ENCODE peak calls at places on chromosomes 1 and 21, in eight cellular contexts. One of them, this sample, is unnamed.

GRCh38 chr21:33317226-33317625 is 7.5 kb upstream of the IFNAR1 start:
- DNase-seq in right lobe of liver: no peak
- DNase-seq in tibial nerve: no peak
- DNase-seq in neuronal stem cell: no peak
- DNase-seq in AG04450: no peak
- DNase-seq in left lung: no peak
- DNase-seq in tibial artery: no peak
- DNase-seq in cardiac muscle cell: no peak
- DNase-seq in this sample: no peak

GRCh38 chr1:100955322-100955721 is 59.4 kb downstream of the SLC30A7 start:
- DNase-seq in right lobe of liver: no peak
- DNase-seq in tibial nerve: no peak
- DNase-seq in neuronal stem cell: peak; percentile 46
- DNase-seq in AG04450: peak; percentile 66
- DNase-seq in left lung: no peak
- DNase-seq in tibial artery: no peak
- DNase-seq in cardiac muscle cell: no peak
- DNase-seq in this sample: no peak

GRCh38 chr1:116409751-116410182 is 36.7 kb downstream of the ATP1A1 start:
- DNase-seq in right lobe of liver: no peak
- DNase-seq in tibial nerve: no peak
- DNase-seq in neuronal stem cell: no peak
- DNase-seq in AG04450: no peak
- DNase-seq in left lung: no peak
- DNase-seq in tibial artery: no peak
- DNase-seq in cardiac muscle cell: no peak
- DNase-seq in this sample: no peak

GRCh38 chr1:87953109-87953508 is 624.4 kb downstream of the LMO4 start:
- DNase-seq in right lobe of liver: no peak
- DNase-seq in tibial nerve: no peak
- DNase-seq in neuronal stem cell: no peak
- DNase-seq in AG04450: no peak
- DNase-seq in left lung: no peak
- DNase-seq in tibial artery: no peak
- DNase-seq in cardiac muscle cell: no peak
- DNase-seq in this sample: no peak

GRCh38 chr1:244160455-244161020 is 109.5 kb downstream of the ZBTB18 start:
- DNase-seq in right lobe of liver: no peak
- DNase-seq in tibial nerve: no peak
- DNase-seq in neuronal stem cell: no peak
- DNase-seq in AG04450: no peak
- DNase-seq in left lung: no peak
- DNase-seq in tibial artery: no peak
- DNase-seq in cardiac muscle cell: no peak
- DNase-seq in this sample: no peak

GRCh38 chr1:201665036-201665435 is 126.1 kb downstream of the NAV1 start:
- DNase-seq in right lobe of liver: no peak
- DNase-seq in tibial nerve: no peak
- DNase-seq in neuronal stem cell: no peak
- DNase-seq in AG04450: no peak
- DNase-seq in left lung: no peak
- DNase-seq in tibial artery: no peak
- DNase-seq in cardiac muscle cell: no peak
- DNase-seq in this sample: no peak

GRCh38 chr1:226355679-226356583 is 47.0 kb upstream of the LIN9 start:
- DNase-seq in right lobe of liver: no peak
- DNase-seq in tibial nerve: no peak
- DNase-seq in neuronal stem cell: no peak
- DNase-seq in AG04450: no peak
- DNase-seq in left lung: no peak
- DNase-seq in tibial artery: no peak
- DNase-seq in cardiac muscle cell: peak; percentile 91
- DNase-seq in this sample: no peak

GRCh38 chr21:44939532-44940115 is at the start of gene SLX9:
- DNase-seq in right lobe of liver: peak; percentile 81
- DNase-seq in tibial nerve: no peak
- DNase-seq in neuronal stem cell: peak; percentile 78
- DNase-seq in AG04450: peak; percentile 47
- DNase-seq in left lung: peak; percentile 93
- DNase-seq in tibial artery: peak; percentile 81
- DNase-seq in cardiac muscle cell: peak; percentile 89
- DNase-seq in this sample: peak; percentile 92

GRCh38 chr1:235918032-235918431 is 51.3 kb upstream of the LYST start:
- DNase-seq in right lobe of liver: no peak
- DNase-seq in tibial nerve: no peak
- DNase-seq in neuronal stem cell: no peak
- DNase-seq in AG04450: no peak
- DNase-seq in left lung: no peak
- DNase-seq in tibial artery: no peak
- DNase-seq in cardiac muscle cell: no peak
- DNase-seq in this sample: no peak

GRCh38 chr1:192713921-192714320 is 78.0 kb downstream of the RGS13 start:
- DNase-seq in right lobe of liver: no peak
- DNase-seq in tibial nerve: no peak
- DNase-seq in neuronal stem cell: no peak
- DNase-seq in AG04450: no peak
- DNase-seq in left lung: no peak
- DNase-seq in tibial artery: no peak
- DNase-seq in cardiac muscle cell: no peak
- DNase-seq in this sample: no peak

GRCh38 chr1:241401156-241401555 is 44.2 kb upstream of the RGS7 start:
- DNase-seq in right lobe of liver: no peak
- DNase-seq in tibial nerve: no peak
- DNase-seq in neuronal stem cell: no peak
- DNase-seq in AG04450: no peak
- DNase-seq in left lung: no peak
- DNase-seq in tibial artery: no peak
- DNase-seq in cardiac muscle cell: no peak
- DNase-seq in this sample: no peak

GRCh38 chr21:39326607-39327307 is 13.3 kb upstream of the BRWD1 start:
- DNase-seq in right lobe of liver: no peak
- DNase-seq in tibial nerve: no peak
- DNase-seq in neuronal stem cell: no peak
- DNase-seq in AG04450: no peak
- DNase-seq in left lung: no peak
- DNase-seq in tibial artery: no peak
- DNase-seq in cardiac muscle cell: no peak
- DNase-seq in this sample: no peak

GRCh38 chr1:31627301-31627929 is 9.9 kb downstream of the HCRTR1 start:
- DNase-seq in right lobe of liver: no peak
- DNase-seq in tibial nerve: no peak
- DNase-seq in neuronal stem cell: no peak
- DNase-seq in AG04450: no peak
- DNase-seq in left lung: peak; percentile 84
- DNase-seq in tibial artery: peak; percentile 88
- DNase-seq in cardiac muscle cell: no peak
- DNase-seq in this sample: peak; percentile 76

GRCh38 chr1:156492013-156492590 is 8.5 kb downstream of the MEF2D start:
- DNase-seq in right lobe of liver: no peak
- DNase-seq in tibial nerve: no peak
- DNase-seq in neuronal stem cell: no peak
- DNase-seq in AG04450: no peak
- DNase-seq in left lung: no peak
- DNase-seq in tibial artery: no peak
- DNase-seq in cardiac muscle cell: no peak
- DNase-seq in this sample: no peak

GRCh38 chr1:30085814-30086770 is 637.3 kb downstream of the MATN1 start:
- DNase-seq in right lobe of liver: no peak
- DNase-seq in tibial nerve: peak; percentile 34
- DNase-seq in neuronal stem cell: peak; percentile 89
- DNase-seq in AG04450: no peak
- DNase-seq in left lung: no peak
- DNase-seq in tibial artery: no peak
- DNase-seq in cardiac muscle cell: peak; percentile 83
- DNase-seq in this sample: peak; percentile 33
- H3K4me3 ChIP-seq in right lobe of liver: no peak overlapping the region
- H3K4me3 ChIP-seq in tibial nerve: no peak overlapping the region
- H3K4me3 ChIP-seq in neuronal stem cell: no peak overlapping the region
- H3K4me3 ChIP-seq in AG04450: peak overlapping the region; percentile 29
- H3K4me3 ChIP-seq in left lung: no peak overlapping the region
- H3K4me3 ChIP-seq in tibial artery: peak overlapping the region; percentile 44
- H3K4me3 ChIP-seq in cardiac muscle cell: no peak overlapping the region
- H3K4me3 ChIP-seq in this sample: no peak overlapping the region

GRCh38 chr1:248710305-248710900 is 7.8 kb upstream of the OR14I1 start:
- DNase-seq in right lobe of liver: no peak
- DNase-seq in tibial nerve: no peak
- DNase-seq in neuronal stem cell: no peak
- DNase-seq in AG04450: no peak
- DNase-seq in left lung: no peak
- DNase-seq in tibial artery: no peak
- DNase-seq in cardiac muscle cell: no peak
- DNase-seq in this sample: no peak

GRCh38 chr1:248714248-248714647 is 11.7 kb upstream of the OR14I1 start:
- DNase-seq in right lobe of liver: no peak
- DNase-seq in tibial nerve: no peak
- DNase-seq in neuronal stem cell: no peak
- DNase-seq in AG04450: no peak
- DNase-seq in left lung: no peak
- DNase-seq in tibial artery: no peak
- DNase-seq in cardiac muscle cell: no peak
- DNase-seq in this sample: no peak
- H3K9me3 ChIP-seq in right lobe of liver: no peaks in the 10 kb centered on the region
- H3K9me3 ChIP-seq in tibial nerve: no peaks in the 10 kb centered on the region
- H3K9me3 ChIP-seq in neuronal stem cell: peaks cover 10% of the 10 kb centered on the region
- H3K9me3 ChIP-seq in AG04450: peaks cover 6% of the 10 kb centered on the region
- H3K9me3 ChIP-seq in left lung: peaks cover 41% of the 10 kb centered on the region
- H3K9me3 ChIP-seq in tibial artery: no peaks in the 10 kb centered on the region
- H3K9me3 ChIP-seq in cardiac muscle cell: no peaks in the 10 kb centered on the region
- H3K9me3 ChIP-seq in this sample: no peaks in the 10 kb centered on the region

DNA sequence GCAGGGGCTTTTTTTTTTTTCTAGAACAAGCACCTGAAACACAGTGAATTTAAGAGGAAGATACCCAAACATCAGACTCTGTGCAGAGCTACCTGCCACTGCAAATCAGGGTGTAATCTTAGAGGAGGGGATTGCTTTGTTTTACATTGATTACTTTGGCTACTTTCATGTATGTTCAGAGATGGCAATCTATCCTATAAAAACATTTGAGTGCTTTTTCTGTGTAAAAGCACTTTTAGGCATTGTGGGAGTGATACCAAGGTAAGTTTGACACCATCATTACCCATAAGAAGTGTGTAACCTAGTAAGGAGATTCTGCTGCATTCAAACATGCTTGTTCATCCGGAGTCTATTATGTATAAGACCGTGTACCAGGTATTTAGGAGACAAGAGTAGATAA is 50.1 kb downstream of the ZFYVE9 start:
- DNase-seq in right lobe of liver: no peak
- DNase-seq in tibial nerve: no peak
- DNase-seq in neuronal stem cell: no peak
- DNase-seq in AG04450: no peak
- DNase-seq in left lung: no peak
- DNase-seq in tibial artery: no peak
- DNase-seq in cardiac muscle cell: no peak
- DNase-seq in this sample: no peak
- H3K4me3 ChIP-seq in right lobe of liver: no peak overlapping the region
- H3K4me3 ChIP-seq in tibial nerve: no peak overlapping the region
- H3K4me3 ChIP-seq in neuronal stem cell: no peak overlapping the region
- H3K4me3 ChIP-seq in AG04450: no peak overlapping the region
- H3K4me3 ChIP-seq in left lung: no peak overlapping the region
- H3K4me3 ChIP-seq in tibial artery: no peak overlapping the region
- H3K4me3 ChIP-seq in cardiac muscle cell: no peak overlapping the region
- H3K4me3 ChIP-seq in this sample: no peak overlapping the region

DNA sequence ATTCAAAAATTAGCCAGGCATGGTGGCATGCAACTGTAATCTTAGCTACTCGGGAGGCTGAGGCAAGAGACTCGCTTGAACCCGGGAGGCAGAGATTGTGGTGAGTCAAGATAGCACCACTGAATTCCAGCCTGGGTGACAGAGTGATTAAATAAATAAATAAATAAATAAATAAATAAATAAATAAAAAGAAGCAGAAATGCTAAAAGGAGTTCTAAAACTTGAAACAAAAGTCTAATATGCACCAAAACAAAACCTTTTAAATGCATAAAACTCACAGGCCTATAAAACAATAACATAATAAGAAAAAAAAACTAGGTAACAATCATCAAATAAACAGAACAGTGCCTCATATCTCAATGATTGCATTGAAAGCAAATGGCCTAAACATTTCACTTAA is 1458.9 kb downstream of the AMY1C start:
- DNase-seq in right lobe of liver: no peak
- DNase-seq in tibial nerve: no peak
- DNase-seq in neuronal stem cell: no peak
- DNase-seq in AG04450: no peak
- DNase-seq in left lung: no peak
- DNase-seq in tibial artery: no peak
- DNase-seq in cardiac muscle cell: no peak
- DNase-seq in this sample: no peak
- H3K9me3 ChIP-seq in right lobe of liver: no peaks in the 10 kb centered on the region
- H3K9me3 ChIP-seq in tibial nerve: no peaks in the 10 kb centered on the region
- H3K9me3 ChIP-seq in neuronal stem cell: no peaks in the 10 kb centered on the region
- H3K9me3 ChIP-seq in AG04450: peaks cover 21% of the 10 kb centered on the region
- H3K9me3 ChIP-seq in left lung: peaks cover 20% of the 10 kb centered on the region
- H3K9me3 ChIP-seq in tibial artery: no peaks in the 10 kb centered on the region
- H3K9me3 ChIP-seq in cardiac muscle cell: no peaks in the 10 kb centered on the region
- H3K9me3 ChIP-seq in this sample: no peaks in the 10 kb centered on the region

GRCh38 chr1:112935474-112936289 is 20.3 kb downstream of the SLC16A1 start:
- DNase-seq in right lobe of liver: no peak
- DNase-seq in tibial nerve: no peak
- DNase-seq in neuronal stem cell: no peak
- DNase-seq in AG04450: no peak
- DNase-seq in left lung: no peak
- DNase-seq in tibial artery: no peak
- DNase-seq in cardiac muscle cell: no peak
- DNase-seq in this sample: no peak

GRCh38 chr1:112937070-112937469 is 18.9 kb downstream of the SLC16A1 start:
- DNase-seq in right lobe of liver: no peak
- DNase-seq in tibial nerve: no peak
- DNase-seq in neuronal stem cell: no peak
- DNase-seq in AG04450: no peak
- DNase-seq in left lung: no peak
- DNase-seq in tibial artery: no peak
- DNase-seq in cardiac muscle cell: no peak
- DNase-seq in this sample: no peak

GRCh38 chr1:112938188-112938587 is 17.8 kb downstream of the SLC16A1 start:
- DNase-seq in right lobe of liver: no peak
- DNase-seq in tibial nerve: no peak
- DNase-seq in neuronal stem cell: no peak
- DNase-seq in AG04450: no peak
- DNase-seq in left lung: no peak
- DNase-seq in tibial artery: no peak
- DNase-seq in cardiac muscle cell: no peak
- DNase-seq in this sample: no peak

GRCh38 chr1:112939810-112940209 is 16.2 kb downstream of the SLC16A1 start:
- DNase-seq in right lobe of liver: no peak
- DNase-seq in tibial nerve: no peak
- DNase-seq in neuronal stem cell: no peak
- DNase-seq in AG04450: no peak
- DNase-seq in left lung: no peak
- DNase-seq in tibial artery: no peak
- DNase-seq in cardiac muscle cell: no peak
- DNase-seq in this sample: no peak

DNA sequence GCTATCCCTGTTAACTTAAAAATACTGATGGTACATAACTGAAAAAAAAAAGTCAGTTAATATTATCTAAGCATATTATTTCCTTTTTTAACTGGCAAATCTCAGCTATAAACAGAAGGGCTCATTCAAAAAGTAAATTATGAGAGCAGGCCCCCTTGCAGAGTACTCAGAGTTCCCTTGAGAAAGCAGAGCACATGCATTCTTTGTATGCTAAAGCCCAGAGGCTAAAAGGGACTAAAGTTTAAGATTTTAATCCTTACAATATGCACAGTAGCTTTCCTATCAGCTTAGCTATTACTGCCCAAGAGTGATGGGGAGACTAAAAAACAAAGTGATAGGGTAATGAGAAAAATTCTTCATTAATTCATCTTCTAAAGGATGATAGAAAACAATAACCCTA is 18.5 kb downstream of the SLC16A1 start:
- DNase-seq in right lobe of liver: no peak
- DNase-seq in tibial nerve: no peak
- DNase-seq in neuronal stem cell: no peak
- DNase-seq in AG04450: no peak
- DNase-seq in left lung: no peak
- DNase-seq in tibial artery: no peak
- DNase-seq in cardiac muscle cell: no peak
- DNase-seq in this sample: no peak
- H3K4me3 ChIP-seq in right lobe of liver: no peak overlapping the region
- H3K4me3 ChIP-seq in tibial nerve: no peak overlapping the region
- H3K4me3 ChIP-seq in neuronal stem cell: no peak overlapping the region
- H3K4me3 ChIP-seq in AG04450: no peak overlapping the region
- H3K4me3 ChIP-seq in left lung: no peak overlapping the region
- H3K4me3 ChIP-seq in tibial artery: no peak overlapping the region
- H3K4me3 ChIP-seq in cardiac muscle cell: no peak overlapping the region
- H3K4me3 ChIP-seq in this sample: no peak overlapping the region